ENCODE peak calls at places on chromosomes 13 and 19, in nine cellular contexts. L is HFFc6, E is Caco-2, O is endothelial cell, K is AG04450, Y is fibroblast of lung, T is D721Med, A is neural crest cell, V is choroid plexus epithelial cell. M is an unnamed sample.

GRCh38 chr19:55467236-55468053 is 2.9 kb upstream of the C19orf85 start:
- DNase-seq in V (peak), O (peak), Y (peak), T (peak), E (peak), L (peak), A (peak), K (no peak), M (no peak)

GRCh38 chr13:109698779-109699178 is 87.6 kb downstream of the IRS2 start:
- DNase-seq in Y (peak), L (peak), A (no peak), T (no peak), O (no peak), K (no peak), E (no peak), V (peak), M (no peak)

GRCh38 chr13:27975579-27976361 is 6.7 kb upstream of the CDX2 start:
- DNase-seq in K (no peak), L (no peak), A (no peak), Y (no peak), T (no peak), V (no peak), E (no peak), O (no peak), M (no peak)

GRCh38 chr13:106143392-106143791 is 392.1 kb downstream of the EFNB2 start:
- DNase-seq in T (no peak), K (peak), O (no peak), Y (peak), L (no peak), A (no peak), V (peak), E (no peak), M (no peak)

GRCh38 chr19:52398091-52398461 is 427 bp downstream of the ZNF528 start:
- DNase-seq in Y (no peak), T (no peak), K (no peak), E (no peak), V (peak), L (no peak), O (no peak), A (no peak), M (no peak)

GRCh38 chr19:47756953-47757608 is 11.7 kb downstream of the NOP53 start:
- DNase-seq in E (no peak), K (no peak), V (no peak), A (no peak), T (no peak), Y (no peak), L (no peak), O (no peak), M (no peak)

GRCh38 chr13:50125556-50126377 is 110.5 kb downstream of the KCNRG start:
- DNase-seq in O (peak), L (peak), A (peak), Y (peak), K (peak), T (peak), V (peak), E (peak), M (peak)

GRCh38 chr19:966481-967088 is 17.6 kb upstream of the WDR18 start:
- DNase-seq in O (no peak), V (no peak), Y (no peak), T (no peak), L (no peak), K (no peak), E (no peak), A (no peak), M (no peak)

GRCh38 chr13:45055198-45055901 is 65.0 kb upstream of the GTF2F2 start:
- DNase-seq in K (peak), A (no peak), L (peak), O (no peak), V (peak), E (no peak), Y (peak), T (no peak), M (no peak)

GRCh38 chr19:4811328-4812131 is 20.0 kb downstream of the TICAM1 start:
- DNase-seq in K (no peak), Y (peak), T (peak), O (peak), V (peak), L (peak), A (peak), E (peak), M (no peak)

GRCh38 chr13:81639984-81640582 is 1299.2 kb upstream of the SPRY2 start:
- DNase-seq in L (no peak), O (peak), Y (no peak), A (no peak), V (peak), T (no peak), E (peak), K (no peak), M (peak)

GRCh38 chr19:6739884-6740588 is 556 bp downstream of the TRIP10 start:
- DNase-seq in E (peak), K (no peak), Y (peak), V (no peak), A (peak), O (peak), T (no peak), L (no peak), M (no peak)

GRCh38 chr19:19134687-19135158 is 3.6 kb downstream of the TMEM161A start:
- DNase-seq in O (no peak), V (no peak), A (no peak), K (no peak), Y (no peak), T (no peak), E (no peak), L (no peak), M (no peak)

GRCh38 chr19:9847087-9847671 is 12.1 kb downstream of the PIN1 start:
- DNase-seq in T (peak), K (peak), O (peak), Y (peak), L (peak), E (peak), A (peak), V (peak), M (no peak)

GRCh38 chr19:45391346-45391745 is 13.5 kb downstream of the PPP1R13L start:
- DNase-seq in Y (no peak), A (no peak), L (no peak), T (no peak), O (no peak), E (peak), V (peak), K (no peak), M (no peak)

GRCh38 chr19:294819-295686 is 3.9 kb upstream of the PLPP2 start:
- DNase-seq in Y (no peak), O (peak), T (peak), E (peak), K (no peak), L (no peak), V (peak), A (peak), M (no peak)

GRCh38 chr19:15421726-15422260 is 3.0 kb upstream of the AKAP8L start:
- DNase-seq in Y (peak), V (no peak), T (no peak), E (no peak), A (no peak), L (no peak), O (no peak), K (no peak), M (no peak)

GRCh38 chr19:1893791-1894190 is 8.5 kb upstream of the ABHD17A start:
- DNase-seq in O (no peak), V (no peak), A (no peak), L (no peak), K (no peak), Y (no peak), E (no peak), T (no peak), M (no peak)

GRCh38 chr19:46426035-46426505 is 2.7 kb downstream of the PNMA8C start:
- DNase-seq in E (no peak), T (no peak), V (peak), Y (peak), L (no peak), O (no peak), A (no peak), K (no peak), M (no peak)

GRCh38 chr19:33456076-33456844 is 65.3 kb downstream of the PEPD start:
- DNase-seq in A (no peak), O (no peak), Y (no peak), T (no peak), K (no peak), V (no peak), E (no peak), L (no peak), M (no peak)

GRCh38 chr13:74103196-74103595 is 31.0 kb downstream of the KLF12 start:
- DNase-seq in Y (no peak), O (no peak), V (no peak), L (no peak), E (no peak), K (no peak), T (no peak), A (no peak), M (no peak)

GRCh38 chr13:67075239-67075638 is 154.9 kb downstream of the PCDH9 start:
- DNase-seq in O (no peak), A (no peak), K (no peak), V (peak), L (peak), Y (peak), E (no peak), T (no peak), M (no peak)
- TF ChIP-seq CTCF in O (no peak), A (peak), K (peak), V (peak), L (peak), Y (no peak), E (peak), T (no peak), M (peak)

GRCh38 chr19:10899171-10899653 is 27.9 kb downstream of the CARM1 start:
- DNase-seq in E (no peak), O (no peak), V (no peak), Y (no peak), A (no peak), L (no peak), T (no peak), K (no peak), M (peak)
- TF ChIP-seq CTCF in E (no peak), O (no peak), V (no peak), Y (no peak), A (no peak), L (no peak), T (no peak), K (no peak), M (no peak)

DNA sequence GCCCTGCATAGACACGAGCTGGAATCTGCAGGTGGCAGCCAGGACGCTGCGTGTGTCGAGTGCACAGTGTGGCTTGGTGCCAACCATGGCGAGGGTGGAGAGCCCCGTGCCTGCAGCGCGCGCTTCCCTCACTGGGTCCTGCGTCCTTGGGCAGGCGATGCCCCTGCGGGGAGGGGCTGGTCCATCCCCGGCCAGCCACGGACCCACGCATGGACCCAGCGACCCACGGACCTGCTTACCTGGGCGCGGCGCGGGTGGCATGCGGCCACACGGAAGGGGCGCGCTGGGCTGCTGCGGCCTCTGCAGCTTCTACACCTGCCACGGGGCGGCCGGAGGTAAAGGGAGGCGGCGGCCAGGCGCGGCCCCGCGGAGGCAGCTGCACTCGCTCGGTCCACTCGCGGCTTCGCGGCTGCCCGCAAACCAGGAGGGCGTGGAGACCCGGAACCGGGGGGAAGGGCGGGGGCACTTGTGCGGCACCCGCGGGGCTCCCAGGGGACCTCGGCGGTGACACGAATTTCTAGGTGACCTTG is 569 bp upstream of the MCF2L start:
- DNase-seq in L (no peak), Y (no peak), E (peak), O (no peak), V (no peak), K (no peak), A (no peak), T (no peak), M (no peak)
- TF ChIP-seq CTCF in L (no peak), Y (no peak), E (peak), O (no peak), V (no peak), K (no peak), A (peak), T (no peak), M (peak)

GRCh38 chr13:34076943-34077703 is 259.2 kb downstream of the RFC3 start:
- DNase-seq in T (no peak), Y (peak), O (no peak), E (no peak), L (peak), A (no peak), K (no peak), V (peak), M (no peak)
- TF ChIP-seq CTCF in T (peak), Y (peak), O (peak), E (peak), L (peak), A (peak), K (peak), V (peak), M (peak)

GRCh38 chr19:14315433-14315832 is 65.8 kb upstream of the ADGRE5 start:
- DNase-seq in E (no peak), T (no peak), K (no peak), Y (no peak), L (no peak), O (no peak), A (no peak), V (peak), M (no peak)

GRCh38 chr19:14317157-14317556 is 64.1 kb upstream of the ADGRE5 start:
- DNase-seq in Y (no peak), L (no peak), V (no peak), K (no peak), E (no peak), A (no peak), O (no peak), T (no peak), M (no peak)

GRCh38 chr19:14320253-14320652 is 61.0 kb upstream of the ADGRE5 start:
- DNase-seq in Y (no peak), V (no peak), A (no peak), E (no peak), K (no peak), T (no peak), L (no peak), O (no peak), M (no peak)

GRCh38 chr19:14322889-14323463 is 58.3 kb upstream of the ADGRE5 start:
- DNase-seq in K (no peak), Y (no peak), O (no peak), V (no peak), T (no peak), A (no peak), E (no peak), L (no peak), M (no peak)

DNA sequence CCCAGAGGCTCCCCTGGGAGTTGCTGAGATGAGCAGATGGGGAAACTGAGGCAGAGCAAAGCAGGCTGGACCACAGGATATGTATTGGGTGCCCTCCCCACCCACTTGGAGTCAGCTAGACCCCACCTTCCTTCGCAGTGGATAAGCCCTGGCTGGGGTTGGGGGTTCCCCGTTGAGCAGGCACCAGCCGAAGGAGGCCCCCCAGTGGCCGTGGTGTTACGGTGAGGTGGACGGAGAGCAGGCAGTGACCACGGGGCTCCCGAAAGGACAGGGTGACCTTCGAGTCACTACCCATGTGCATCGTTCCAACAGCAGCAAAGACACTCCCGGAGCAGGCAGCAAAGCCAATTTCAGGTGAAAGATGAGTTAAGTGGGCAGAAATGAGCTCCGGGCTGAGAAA is 62.4 kb upstream of the ADGRE5 start:
- DNase-seq in V (peak), A (peak), O (peak), L (no peak), E (peak), K (no peak), Y (no peak), T (no peak), M (no peak)
- TF ChIP-seq CTCF in V (peak), A (no peak), O (no peak), L (peak), E (no peak), K (peak), Y (peak), T (peak), M (no peak)

GRCh38 chr19:40807147-40808020 is 8.4 kb downstream of the EGLN2 start:
- DNase-seq in Y (no peak), O (peak), A (no peak), V (peak), L (no peak), E (peak), T (no peak), K (no peak), M (no peak)
- TF ChIP-seq CTCF in Y (no peak), O (peak), A (peak), V (peak), L (peak), E (peak), T (peak), K (peak), M (peak)

DNA sequence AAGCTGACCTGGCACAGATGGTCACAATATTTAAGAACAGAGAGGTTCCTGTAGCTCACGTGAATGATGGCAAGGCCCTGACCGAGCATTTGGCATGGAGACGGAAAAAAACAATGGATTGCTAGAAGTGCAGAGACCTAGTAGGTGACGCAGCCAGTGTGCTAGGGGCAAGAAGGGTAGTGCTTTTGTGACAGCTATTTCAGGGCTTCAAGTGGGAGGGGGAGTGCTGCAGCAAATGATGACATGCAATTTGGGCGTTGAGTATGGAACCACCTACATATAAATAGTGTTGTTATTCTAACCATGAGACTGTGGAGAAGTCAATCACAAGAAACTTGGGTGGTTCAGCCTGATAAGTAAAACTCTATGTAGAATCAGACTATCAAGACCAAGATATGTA is 65.7 kb upstream of the IL17D start:
- DNase-seq in V (no peak), Y (no peak), E (no peak), O (no peak), K (no peak), T (no peak), L (no peak), A (no peak), M (no peak)
- TF ChIP-seq CTCF in V (no peak), Y (no peak), E (no peak), O (no peak), K (no peak), T (no peak), L (no peak), A (no peak), M (no peak)

GRCh38 chr19:40662925-40663711 is 27.3 kb downstream of the NUMBL start:
- DNase-seq in V (peak), K (peak), L (peak), Y (peak), E (peak), T (peak), A (peak), O (peak), M (peak)
- TF ChIP-seq CTCF in V (no peak), K (peak), L (peak), Y (peak), E (no peak), T (no peak), A (peak), O (peak), M (peak)

M was measured in LNCaP clone FGC.